ENCODE peak calls at places on chromosomes 2 and 18, in eight cellular contexts. I, Z, F, X, S, G, Y and O are unnamed samples.

GRCh38 chr2:101387151-101387807 is at the start of gene CREG2:
- DNase-seq in I (peak), Z (peak), F (peak), X (peak), S (peak), G (peak), Y (peak), O (peak)

GRCh38 chr2:46188041-46188715 is 109.0 kb upstream of the EPAS1 start:
- DNase-seq in I (no peak), Z (no peak), F (no peak), X (no peak), S (no peak), G (peak), Y (no peak), O (no peak)

GRCh38 chr2:25145803-25146202 is 22.6 kb downstream of the POMC start:
- DNase-seq in I (no peak), Z (no peak), F (no peak), X (no peak), S (no peak), G (no peak), Y (peak), O (no peak)

GRCh38 chr2:102317715-102318114 is 6.4 kb downstream of the IL1RL1 start:
- DNase-seq in I (no peak), Z (no peak), F (no peak), X (no peak), S (peak), G (no peak), Y (peak), O (no peak)

GRCh38 chr2:64857581-64858471 is 131.4 kb upstream of the SLC1A4 start:
- DNase-seq in I (no peak), Z (peak), F (no peak), X (peak), S (peak), G (peak), Y (no peak), O (no peak)

GRCh38 chr2:57673983-57674382 is 372.6 kb upstream of the VRK2 start:
- DNase-seq in I (no peak), Z (no peak), F (no peak), X (no peak), S (no peak), G (no peak), Y (no peak), O (no peak)

GRCh38 chr2:98730053-98730850 is 680 bp downstream of the MGAT4A start:
- DNase-seq in I (no peak), Z (no peak), F (no peak), X (peak), S (peak), G (no peak), Y (peak), O (peak)

GRCh38 chr2:159249955-159250723 is 36.4 kb downstream of the WDSUB1 start:
- DNase-seq in I (peak), Z (peak), F (no peak), X (peak), S (no peak), G (peak), Y (peak), O (peak)

GRCh38 chr2:235923859-235924674 is 244.1 kb downstream of the GBX2 start:
- DNase-seq in I (no peak), Z (no peak), F (no peak), X (no peak), S (no peak), G (no peak), Y (no peak), O (no peak)

GRCh38 chr18:76824136-76824676 is 1.8 kb downstream of the ZNF236 start:
- DNase-seq in I (no peak), Z (no peak), F (no peak), X (no peak), S (no peak), G (no peak), Y (no peak), O (no peak)

GRCh38 chr2:10493636-10494281 is 45.6 kb upstream of the ODC1 start:
- DNase-seq in I (no peak), Z (peak), F (no peak), X (peak), S (no peak), G (peak), Y (peak), O (peak)

GRCh38 chr18:77207540-77207939 is 42.1 kb upstream of the GALR1 start:
- DNase-seq in I (peak), Z (peak), F (no peak), X (peak), S (peak), G (peak), Y (peak), O (peak)

GRCh38 chr2:119718391-119719260 is 39.6 kb downstream of the TMEM177 start:
- DNase-seq in I (no peak), Z (no peak), F (no peak), X (no peak), S (no peak), G (no peak), Y (no peak), O (no peak)

GRCh38 chr2:219533930-219534661 is 9.5 kb downstream of the CHPF start:
- DNase-seq in I (no peak), Z (no peak), F (no peak), X (no peak), S (no peak), G (no peak), Y (no peak), O (no peak)

GRCh38 chr18:28560339-28560738 is 383.4 kb upstream of the CDH2 start:
- DNase-seq in I (no peak), Z (no peak), F (no peak), X (no peak), S (no peak), G (no peak), Y (no peak), O (no peak)

GRCh38 chr2:238290079-238290478 is 1.7 kb upstream of the PER2 start:
- DNase-seq in I (peak), Z (peak), F (peak), X (no peak), S (peak), G (no peak), Y (peak), O (peak)

GRCh38 chr2:238938460-238939055 is 90.7 kb downstream of the TWIST2 start:
- DNase-seq in I (no peak), Z (peak), F (no peak), X (peak), S (no peak), G (peak), Y (no peak), O (no peak)

GRCh38 chr2:173288561-173288960 is 66.1 kb upstream of the CDCA7 start:
- DNase-seq in I (no peak), Z (peak), F (no peak), X (peak), S (no peak), G (peak), Y (no peak), O (peak)

GRCh38 chr2:191347881-191348280 is 102.7 kb downstream of the MYO1B start:
- DNase-seq in I (no peak), Z (peak), F (no peak), X (peak), S (no peak), G (no peak), Y (no peak), O (peak)

GRCh38 chr2:182015334-182016109 is 29.9 kb downstream of the PPP1R1C start:
- DNase-seq in I (no peak), Z (peak), F (no peak), X (peak), S (no peak), G (no peak), Y (no peak), O (peak)

GRCh38 chr2:54139210-54139609 is 23.8 kb downstream of the ACYP2 start:
- DNase-seq in I (no peak), Z (no peak), F (no peak), X (peak), S (no peak), G (no peak), Y (no peak), O (no peak)

GRCh38 chr2:241636182-241636982 is 576 bp downstream of the THAP4 start:
- DNase-seq in I (no peak), Z (no peak), F (peak), X (peak), S (peak), G (peak), Y (peak), O (peak)

GRCh38 chr2:203683932-203684556 is 22.4 kb upstream of the CD28 start:
- DNase-seq in I (no peak), Z (peak), F (no peak), X (peak), S (no peak), G (peak), Y (no peak), O (peak)

GRCh38 chr2:5730386-5730785 is 38.2 kb downstream of the SOX11 start:
- DNase-seq in I (no peak), Z (no peak), F (no peak), X (no peak), S (no peak), G (no peak), Y (no peak), O (no peak)

GRCh38 chr2:128563348-128563687 is 244.7 kb upstream of the HS6ST1 start:
- DNase-seq in I (no peak), Z (peak), F (no peak), X (peak), S (no peak), G (peak), Y (no peak), O (no peak)

GRCh38 chr2:7037340-7038333 is 120.4 kb downstream of the RNF144A start:
- DNase-seq in I (peak), Z (peak), F (peak), X (peak), S (peak), G (peak), Y (peak), O (peak)

GRCh38 chr2:18479901-18480369 is 80.5 kb downstream of the RDH14 start:
- DNase-seq in I (no peak), Z (peak), F (no peak), X (peak), S (no peak), G (no peak), Y (no peak), O (no peak)

GRCh38 chr18:9771261-9771976 is 63.3 kb downstream of the RAB31 start:
- DNase-seq in I (peak), Z (peak), F (peak), X (peak), S (peak), G (peak), Y (peak), O (peak)
- TF ChIP-seq EZH2 in I (no peak), Z (no peak), F (no peak), X (no peak), S (no peak), G (no peak), Y (no peak), O (no peak)

GRCh38 chr18:31417850-31418249 is 29.7 kb upstream of the DSG3 start:
- DNase-seq in I (no peak), Z (no peak), F (no peak), X (no peak), S (no peak), G (no peak), Y (no peak), O (no peak)
- H3K9ac ChIP-seq in I (no peak), Z (no peak), F (no peak), X (no peak), S (no peak), G (no peak), Y (no peak), O (no peak)

DNA sequence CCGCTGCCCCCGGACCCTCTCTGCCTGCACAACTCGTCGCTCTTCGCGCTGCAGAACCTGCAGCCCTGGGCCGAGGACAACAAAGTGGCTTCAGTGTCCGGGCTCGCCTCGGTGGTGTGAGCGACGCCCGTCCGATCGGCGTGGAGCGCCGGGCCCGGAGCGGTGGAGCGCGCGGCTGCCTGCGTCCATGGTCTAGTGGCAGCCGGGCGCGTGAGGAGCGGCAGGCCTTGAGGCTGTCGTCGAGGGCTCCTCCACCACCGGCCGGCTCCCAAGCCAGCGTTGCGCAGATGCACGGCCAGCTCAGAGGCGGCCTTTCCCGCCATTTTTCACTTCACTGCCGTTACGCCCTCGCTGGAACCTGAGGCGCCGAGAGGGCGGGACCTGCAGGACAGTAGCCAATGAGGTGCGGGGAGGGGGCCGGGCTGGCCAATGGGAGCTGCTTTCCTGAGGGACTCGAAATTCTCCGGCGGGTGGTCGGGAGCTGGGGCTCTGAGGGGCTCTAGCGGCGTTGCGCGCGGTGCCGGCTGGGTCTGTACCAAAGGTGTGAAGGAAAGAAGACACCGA is 1.9 kb downstream of the TLX2 start:
- DNase-seq in I (no peak), Z (no peak), F (no peak), X (peak), S (peak), G (no peak), Y (no peak), O (no peak)
- TF ChIP-seq EZH2 in I (no peak), Z (peak), F (no peak), X (no peak), S (peak), G (peak), Y (no peak), O (no peak)

DNA sequence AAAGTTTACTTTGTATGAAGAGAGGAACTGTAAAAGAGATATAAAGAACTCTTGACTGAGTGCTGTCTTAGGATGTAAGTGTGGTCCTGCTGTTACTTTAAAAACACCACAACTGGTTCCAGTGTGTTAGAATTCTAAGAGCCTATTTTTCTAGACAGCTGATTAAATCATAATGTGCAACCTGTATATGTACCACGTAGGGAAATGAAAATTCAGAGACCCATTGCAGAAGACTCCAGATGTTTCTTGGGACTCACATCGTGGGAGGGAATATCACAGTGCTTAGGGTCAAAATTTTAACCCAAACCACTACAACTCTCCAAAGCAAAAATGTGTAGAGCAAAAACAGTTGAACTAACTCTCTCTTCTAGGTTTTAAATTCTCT is 173.1 kb upstream of the RBMS1 start:
- DNase-seq in I (no peak), Z (no peak), F (no peak), X (no peak), S (no peak), G (peak), Y (no peak), O (no peak)
- H3K9ac ChIP-seq in I (no peak), Z (peak), F (no peak), X (peak), S (no peak), G (peak), Y (no peak), O (peak)

DNA sequence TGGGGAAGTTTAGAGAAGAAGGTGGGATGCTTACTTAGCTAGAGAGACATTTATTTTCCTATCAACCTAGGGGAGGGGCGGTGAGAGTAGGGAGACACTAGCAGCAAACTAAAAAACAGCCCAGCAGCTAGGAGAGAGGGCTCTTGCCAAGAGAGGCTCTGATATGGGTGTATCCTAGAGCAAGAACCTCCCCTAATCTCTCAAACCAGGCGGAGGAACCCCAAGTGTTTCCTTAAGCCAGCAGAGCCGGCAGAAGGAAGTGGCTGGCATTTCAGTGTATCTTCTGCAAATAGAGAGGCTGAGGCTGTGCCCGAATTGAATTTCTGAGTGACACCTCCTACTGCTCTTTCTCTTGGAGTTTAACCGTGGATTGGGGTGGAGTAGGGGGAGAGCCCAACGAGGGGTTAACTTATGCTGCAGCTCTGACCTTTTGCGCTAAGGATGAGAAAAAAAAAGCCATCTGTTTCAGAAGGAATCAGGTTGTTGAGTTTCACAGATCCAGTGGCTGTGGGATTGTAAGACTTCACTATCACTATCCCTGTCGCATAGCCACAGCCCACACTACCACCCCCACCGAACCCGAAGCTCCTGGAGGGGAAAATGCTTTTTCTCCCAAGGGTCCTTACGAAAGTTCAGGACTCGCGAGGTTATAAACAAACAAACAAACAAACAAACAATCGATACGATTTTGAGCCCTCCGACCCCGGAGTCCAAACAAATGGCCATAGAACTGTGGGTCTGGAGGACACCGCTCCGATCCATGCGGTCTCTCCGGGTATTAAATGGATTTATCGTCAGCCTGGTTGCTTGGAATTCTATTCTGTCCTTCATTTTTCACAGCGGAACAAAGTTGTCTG is 1.3 kb downstream of the ST8SIA5 start:
- DNase-seq in I (no peak), Z (no peak), F (no peak), X (no peak), S (peak), G (no peak), Y (no peak), O (no peak)
- TF ChIP-seq EZH2 in I (no peak), Z (no peak), F (no peak), X (peak), S (no peak), G (no peak), Y (no peak), O (no peak)

DNA sequence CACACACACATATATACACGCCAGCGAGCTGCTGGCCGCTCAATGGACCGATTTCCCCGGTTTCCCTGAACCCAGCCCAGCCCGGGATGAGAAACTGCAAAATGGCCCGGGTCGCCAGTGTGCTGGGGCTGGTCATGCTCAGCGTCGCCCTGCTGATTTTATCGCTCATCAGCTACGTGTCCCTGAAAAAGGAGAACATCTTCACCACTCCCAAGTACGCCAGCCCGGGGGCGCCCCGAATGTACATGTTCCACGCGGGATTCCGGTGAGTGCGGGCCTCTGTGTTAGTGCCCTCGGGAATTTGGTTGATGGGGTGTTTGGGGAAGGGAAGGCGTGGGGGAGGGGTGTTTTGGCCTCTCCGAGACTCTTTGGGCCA is 392 bp downstream of the ST8SIA3 start:
- DNase-seq in I (no peak), Z (no peak), F (no peak), X (no peak), S (peak), G (no peak), Y (no peak), O (no peak)
- H3K9ac ChIP-seq in I (no peak), Z (no peak), F (no peak), X (no peak), S (no peak), G (no peak), Y (no peak), O (no peak)

GRCh38 chr2:96680561-96681141 is 38.1 kb downstream of the FER1L5 start:
- DNase-seq in I (no peak), Z (no peak), F (no peak), X (no peak), S (no peak), G (no peak), Y (no peak), O (no peak)

GRCh38 chr2:96683972-96684820 is 41.6 kb downstream of the FER1L5 start:
- DNase-seq in I (no peak), Z (no peak), F (no peak), X (no peak), S (no peak), G (no peak), Y (no peak), O (no peak)

GRCh38 chr2:96683307-96683706 is 40.7 kb downstream of the FER1L5 start:
- DNase-seq in I (no peak), Z (no peak), F (no peak), X (no peak), S (no peak), G (no peak), Y (no peak), O (no peak)

GRCh38 chr2:96681540-96681939 is 39.0 kb downstream of the FER1L5 start:
- DNase-seq in I (no peak), Z (no peak), F (no peak), X (no peak), S (no peak), G (no peak), Y (no peak), O (peak)

GRCh38 chr2:96679843-96680242 is 37.3 kb downstream of the FER1L5 start:
- DNase-seq in I (no peak), Z (no peak), F (no peak), X (no peak), S (no peak), G (no peak), Y (no peak), O (no peak)
- TF ChIP-seq EZH2 in I (no peak), Z (no peak), F (no peak), X (no peak), S (no peak), G (no peak), Y (no peak), O (no peak)

GRCh38 chr2:60549250-60550150 is 4.0 kb downstream of the BCL11A start:
- DNase-seq in I (no peak), Z (no peak), F (no peak), X (peak), S (peak), G (no peak), Y (peak), O (peak)
- H3K9ac ChIP-seq in I (peak), Z (peak), F (no peak), X (peak), S (no peak), G (peak), Y (peak), O (peak)

DNA sequence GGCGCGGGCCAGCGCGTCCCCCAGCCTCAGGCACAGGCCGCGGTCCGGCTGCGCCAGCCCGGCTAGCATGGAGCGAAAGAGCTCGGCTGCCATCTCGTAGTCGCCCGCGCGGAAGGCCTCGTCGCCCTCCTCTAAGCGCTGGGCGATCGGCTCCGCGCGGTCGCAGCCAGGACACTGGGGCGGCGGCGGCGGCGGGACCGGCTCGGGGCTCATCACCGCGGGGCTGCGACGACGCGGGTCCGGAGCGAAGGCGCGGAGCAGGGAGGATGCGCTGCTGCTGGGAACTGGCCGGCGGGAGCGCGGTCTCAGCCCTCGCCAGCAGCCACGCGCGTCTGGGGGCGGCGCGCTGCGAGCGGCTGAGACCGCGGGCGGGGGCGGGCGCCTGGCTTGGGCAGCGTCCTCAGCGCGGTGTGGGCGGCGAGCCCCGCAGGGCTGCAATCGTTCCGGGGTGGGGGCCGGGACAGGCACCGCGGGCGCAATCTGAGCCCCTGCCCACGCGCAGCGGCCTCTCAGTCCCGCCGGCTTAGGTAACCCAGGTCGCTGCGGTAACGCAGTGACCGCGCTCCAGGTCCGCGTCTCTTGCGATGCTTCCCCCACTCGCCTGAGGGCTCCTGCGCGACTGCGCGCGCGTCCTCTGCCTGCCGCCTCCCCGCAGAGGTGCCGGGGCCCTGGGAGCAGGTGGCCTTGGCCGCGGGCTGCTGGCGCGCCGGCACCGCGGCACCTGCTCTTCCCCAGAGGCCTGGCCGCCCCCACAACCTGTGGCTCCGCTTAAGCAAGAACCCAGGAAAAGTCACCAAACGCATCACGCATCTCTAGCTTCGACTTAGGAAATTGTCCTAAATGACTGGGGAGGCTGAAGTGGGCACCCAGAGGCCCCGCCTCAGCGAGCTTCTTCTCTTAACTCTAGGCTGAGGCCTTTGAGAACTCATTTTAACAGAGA is at the start of gene LONRF2:
- DNase-seq in I (no peak), Z (peak), F (peak), X (peak), S (peak), G (no peak), Y (no peak), O (peak)
- TF ChIP-seq EZH2 in I (no peak), Z (peak), F (no peak), X (peak), S (peak), G (peak), Y (no peak), O (no peak)